ENCODE peak calls at places on chromosome 6, in six cellular contexts. X, G, S, J, O and V are unnamed samples.
A peak's percentile ranks its signal among the peaks of the same experiment; 100 is the strongest.

GRCh38 chr6:37210313-37210898 is 40.5 kb downstream of the PIM1 start:
- DNase-seq in X (peak; percentile 87), G (no peak), S (peak; percentile 36), J (peak; percentile 91), O (peak; percentile 27), V (peak; percentile 80)

GRCh38 chr6:35299674-35300073 is 2.1 kb downstream of the DEF6 start:
- DNase-seq in X (no peak), G (no peak), S (no peak), J (peak; percentile 87), O (no peak), V (no peak)

GRCh38 chr6:12718025-12718424 is 1.5 kb downstream of the PHACTR1 start:
- DNase-seq in X (no peak), G (no peak), S (no peak), J (no peak), O (no peak), V (peak; percentile 15)

GRCh38 chr6:5597413-5597812 is 336.1 kb downstream of the FARS2 start:
- DNase-seq in X (no peak), G (no peak), S (no peak), J (no peak), O (no peak), V (no peak)

GRCh38 chr6:111795558-111795957 is 77.7 kb downstream of the FYN start:
- DNase-seq in X (no peak), G (no peak), S (no peak), J (no peak), O (no peak), V (no peak)

GRCh38 chr6:25359891-25360290 is 80.7 kb downstream of the CARMIL1 start:
- DNase-seq in X (no peak), G (peak; percentile 8), S (no peak), J (no peak), O (no peak), V (no peak)

GRCh38 chr6:75852721-75853120 is 103.7 kb downstream of the MYO6 start:
- DNase-seq in X (no peak), G (no peak), S (no peak), J (no peak), O (no peak), V (peak; percentile 33)

GRCh38 chr6:46129301-46129633 is 522 bp upstream of the ENPP4 start:
- DNase-seq in X (no peak), G (no peak), S (no peak), J (peak; percentile 52), O (no peak), V (no peak)

GRCh38 chr6:112781236-112781635 is 434.1 kb downstream of the RFPL4B start:
- DNase-seq in X (peak; percentile 21), G (no peak), S (no peak), J (no peak), O (no peak), V (peak; percentile 40)

GRCh38 chr6:11909696-11910132 is 102.4 kb upstream of the HIVEP1 start:
- DNase-seq in X (no peak), G (no peak), S (no peak), J (no peak), O (no peak), V (peak; percentile 56)

GRCh38 chr6:45816674-45817297 is 198.9 kb downstream of the CLIC5 start:
- DNase-seq in X (no peak), G (no peak), S (no peak), J (no peak), O (no peak), V (peak; percentile 7)

GRCh38 chr6:11509471-11509870 is 28.1 kb upstream of the TMEM170B start:
- DNase-seq in X (no peak), G (no peak), S (no peak), J (no peak), O (no peak), V (no peak)

GRCh38 chr6:88616380-88616779 is 347.0 kb downstream of the RNGTT start:
- DNase-seq in X (no peak), G (no peak), S (no peak), J (peak; percentile 68), O (no peak), V (no peak)

GRCh38 chr6:123715243-123715863 is 78.6 kb upstream of the TRDN start:
- DNase-seq in X (peak; percentile 59), G (no peak), S (no peak), J (peak; percentile 78), O (no peak), V (peak; percentile 40)

GRCh38 chr6:168938546-168938945 is 315.1 kb downstream of the THBS2 start:
- DNase-seq in X (no peak), G (peak; percentile 79), S (no peak), J (no peak), O (no peak), V (no peak)

GRCh38 chr6:142718667-142719191 is 226.2 kb downstream of the HIVEP2 start:
- DNase-seq in X (no peak), G (no peak), S (no peak), J (no peak), O (no peak), V (no peak)

GRCh38 chr6:2630891-2631458 is 119.7 kb downstream of the MYLK4 start:
- DNase-seq in X (peak; percentile 16), G (peak; percentile 83), S (no peak), J (no peak), O (no peak), V (peak; percentile 97)

GRCh38 chr6:127458817-127459216 is 372 bp downstream of the KIAA0408 start:
- DNase-seq in X (no peak), G (no peak), S (no peak), J (no peak), O (no peak), V (no peak)

GRCh38 chr6:130927305-130927704 is 100.1 kb downstream of the SMLR1 start:
- DNase-seq in X (peak; percentile 57), G (no peak), S (no peak), J (no peak), O (no peak), V (no peak)

GRCh38 chr6:122651604-122652003 is 41.4 kb downstream of the PKIB start:
- DNase-seq in X (no peak), G (no peak), S (no peak), J (no peak), O (no peak), V (peak; percentile 65)

GRCh38 chr6:170475118-170475517 is 78.0 kb downstream of the PSMB1 start:
- DNase-seq in X (no peak), G (no peak), S (no peak), J (no peak), O (no peak), V (no peak)

GRCh38 chr6:36594816-36595167 is 630 bp downstream of the SRSF3 start:
- DNase-seq in X (no peak), G (no peak), S (no peak), J (no peak), O (no peak), V (no peak)

GRCh38 chr6:49087372-49087771 is 375.7 kb downstream of the MMUT start:
- DNase-seq in X (no peak), G (no peak), S (no peak), J (no peak), O (no peak), V (peak; percentile 9)

GRCh38 chr6:56311086-56311485 is 63.7 kb upstream of the COL21A1 start:
- DNase-seq in X (no peak), G (no peak), S (no peak), J (no peak), O (no peak), V (no peak)

GRCh38 chr6:28940859-28941680 is 17.3 kb upstream of the TRIM27 start:
- DNase-seq in X (peak; percentile 92), G (peak; percentile 95), S (peak; percentile 27), J (peak; percentile 95), O (peak; percentile 32), V (peak; percentile 92)

GRCh38 chr6:31572041-31572911 is at the start of gene LTA:
- DNase-seq in X (no peak), G (no peak), S (no peak), J (peak; percentile 92), O (peak; percentile 61), V (no peak)

GRCh38 chr6:52089758-52090348 is 2.4 kb upstream of the PKHD1 start:
- DNase-seq in X (no peak), G (peak; percentile 60), S (no peak), J (no peak), O (no peak), V (no peak)

GRCh38 chr6:82246802-82247633 is 526 bp downstream of the IBTK start:
- DNase-seq in X (peak; percentile 91), G (peak; percentile 94), S (peak; percentile 46), J (peak; percentile 73), O (no peak), V (peak; percentile 40)

GRCh38 chr6:38113810-38114577 is 294.5 kb downstream of the ZFAND3 start:
- DNase-seq in X (no peak), G (no peak), S (no peak), J (no peak), O (no peak), V (no peak)

GRCh38 chr6:12635813-12636212 is 80.8 kb upstream of the PHACTR1 start:
- DNase-seq in X (peak; percentile 26), G (no peak), S (no peak), J (no peak), O (no peak), V (no peak)

GRCh38 chr6:130840050-130840449 is 12.8 kb downstream of the SMLR1 start:
- DNase-seq in X (no peak), G (no peak), S (no peak), J (no peak), O (no peak), V (no peak)